ENCODE peak calls at places on chromosomes 11 and 22, in seven cellular contexts. C is AG09319; G is CD4-positive, alpha-beta memory T cell; R is EL; U is iPS DF 6.9; I is PC-9; M is progenitor cell of endocrine pancreas. P is an unnamed sample.

GRCh38 chr11:2796091-2796490 is 89.5 kb downstream of the CDKN1C start:
- DNase-seq in C (no peak), G (no peak), R (no peak), U (no peak), I (no peak), M (peak), P (no peak)

GRCh38 chr11:132026746-132027145 is 656.3 kb downstream of the NTM start:
- DNase-seq in C (no peak), G (no peak), R (no peak), U (no peak), I (no peak), M (no peak), P (no peak)

GRCh38 chr11:87281496-87281895 is 243.8 kb downstream of the TMEM135 start:
- DNase-seq in C (peak), G (no peak), R (peak), U (no peak), I (no peak), M (no peak), P (no peak)

GRCh38 chr11:65078151-65078550 is 5.7 kb downstream of the CDCA5 start:
- DNase-seq in C (no peak), G (peak), R (peak), U (peak), I (peak), M (no peak), P (no peak)

GRCh38 chr11:34356918-34357645 is 728 bp downstream of the ABTB2 start:
- DNase-seq in C (no peak), G (peak), R (peak), U (no peak), I (peak), M (peak), P (no peak)

GRCh38 chr11:2302844-2303626 is 1.2 kb downstream of the TSPAN32 start:
- DNase-seq in C (no peak), G (no peak), R (no peak), U (no peak), I (no peak), M (no peak), P (no peak)

GRCh38 chr22:44828193-44828592 is 75.8 kb downstream of the ARHGAP8 start:
- DNase-seq in C (no peak), G (no peak), R (no peak), U (no peak), I (peak), M (no peak), P (no peak)

GRCh38 chr11:1140642-1141490 is 16.9 kb upstream of the MUC5AC start:
- DNase-seq in C (no peak), G (no peak), R (no peak), U (no peak), I (no peak), M (peak), P (no peak)

GRCh38 chr11:69013009-69013951 is at the start of gene MRGPRF:
- DNase-seq in C (peak), G (peak), R (peak), U (no peak), I (no peak), M (no peak), P (no peak)

GRCh38 chr11:304915-305833 is 2.4 kb upstream of the IFITM2 start:
- DNase-seq in C (peak), G (peak), R (peak), U (no peak), I (peak), M (no peak), P (no peak)

P was measured in epithelial cell of prostate.